ENCODE peak calls at places on chromosome 11, in four cellular contexts. Y is stomach, G is upper lobe of right lung, R is tibial artery. O is an unnamed sample. For H3K4me1 and H3K9me3, the result is how much of the 10 kb centered on the place peaks cover.

GRCh38 chr11:44775366-44776356 is 48.9 kb downstream of the TSPAN18 start:
- DNase-seq in G (no peak), Y (peak), R (peak), O (no peak)

GRCh38 chr11:73241300-73241699 is 23.2 kb downstream of the P2RY2 start:
- DNase-seq in Y (no peak), G (no peak), R (peak), O (no peak)

GRCh38 chr11:121472310-121472709 is 19.5 kb upstream of the SORL1-AS1 start:
- DNase-seq in G (no peak), Y (no peak), R (no peak), O (no peak)

GRCh38 chr11:17173332-17173731 is 34.5 kb downstream of the PIK3C2A start:
- DNase-seq in R (no peak), G (no peak), Y (no peak), O (no peak)

GRCh38 chr11:92216789-92217188 is 7.8 kb upstream of the FAT3 start:
- DNase-seq in Y (no peak), R (no peak), G (no peak), O (no peak)

GRCh38 chr11:76805206-76805913 is 22.2 kb downstream of the TSKU start:
- DNase-seq in Y (no peak), G (peak), R (no peak), O (no peak)

GRCh38 chr11:115220423-115220822 is 283.8 kb downstream of the CADM1 start:
- DNase-seq in R (no peak), Y (no peak), G (no peak), O (no peak)

GRCh38 chr11:2751523-2752203 is 51.9 kb upstream of the KCNQ1OT1 start:
- DNase-seq in R (peak), G (peak), Y (no peak), O (no peak)

GRCh38 chr11:86041975-86042378 is 26.9 kb downstream of the PICALM start:
- DNase-seq in G (no peak), R (no peak), Y (peak), O (peak)

GRCh38 chr11:112355726-112356125 is 95.1 kb upstream of the PLET1 start:
- DNase-seq in G (peak), R (no peak), Y (peak), O (no peak)

GRCh38 chr11:1733009-1733715 is 17.2 kb downstream of the IFITM10 start:
- DNase-seq in G (no peak), Y (no peak), R (peak), O (no peak)

GRCh38 chr11:95087171-95087570 is 2.5 kb upstream of the ENDOD1 start:
- DNase-seq in G (no peak), Y (no peak), R (no peak), O (no peak)

GRCh38 chr11:47387944-47388696 is 9.8 kb upstream of the SPI1 start:
- DNase-seq in G (peak), Y (no peak), R (no peak), O (no peak)

GRCh38 chr11:96781082-96781481 is 391.3 kb downstream of the JRKL start:
- DNase-seq in G (no peak), R (no peak), Y (no peak), O (no peak)

GRCh38 chr11:66022401-66023185 is 3.7 kb downstream of the CATSPER1 start:
- DNase-seq in Y (peak), R (peak), G (peak), O (peak)

GRCh38 chr11:128497057-128497957 is 90.1 kb downstream of the ETS1 start:
- DNase-seq in G (no peak), R (no peak), Y (no peak), O (no peak)

GRCh38 chr11:114811971-114812370 is 133.6 kb downstream of the NXPE2 start:
- DNase-seq in R (no peak), G (no peak), Y (no peak), O (no peak)

GRCh38 chr11:17668166-17668565 is 51.2 kb upstream of the MYOD1 start:
- DNase-seq in Y (no peak), R (no peak), G (no peak), O (no peak)

GRCh38 chr11:96105944-96106343 is 182.0 kb upstream of the MTMR2 start:
- DNase-seq in G (no peak), R (no peak), Y (no peak), O (no peak)

GRCh38 chr11:114077482-114078305 is 18.2 kb downstream of the ZBTB16 start:
- DNase-seq in G (no peak), R (no peak), Y (no peak), O (no peak)

GRCh38 chr11:83044958-83045712 is 26.6 kb downstream of the RAB30 start:
- DNase-seq in G (no peak), R (no peak), Y (no peak), O (no peak)

GRCh38 chr11:12806113-12806512 is 131.9 kb downstream of the TEAD1 start:
- DNase-seq in G (no peak), Y (no peak), R (no peak), O (no peak)

GRCh38 chr11:12811861-12812260 is 137.6 kb downstream of the TEAD1 start:
- DNase-seq in Y (no peak), R (no peak), G (no peak), O (no peak)

GRCh38 chr11:12808519-12808918 is 134.3 kb downstream of the TEAD1 start:
- DNase-seq in R (no peak), Y (no peak), G (no peak), O (no peak)

GRCh38 chr11:12810497-12810896 is 136.3 kb downstream of the TEAD1 start:
- DNase-seq in G (no peak), R (no peak), Y (no peak), O (no peak)

GRCh38 chr11:12807621-12808020 is 133.4 kb downstream of the TEAD1 start:
- DNase-seq in G (no peak), R (no peak), Y (no peak), O (no peak)
- H3K4me1 ChIP-seq in G (under half), R (under half), Y (half or more), O (under half)

GRCh38 chr11:46072172-46072964 is 48.9 kb downstream of the PHF21A start:
- DNase-seq in Y (no peak), R (no peak), G (no peak), O (no peak)

GRCh38 chr11:46066335-46066734 is 54.9 kb downstream of the PHF21A start:
- DNase-seq in R (no peak), G (no peak), Y (no peak), O (no peak)

GRCh38 chr11:46071091-46071490 is 50.2 kb downstream of the PHF21A start:
- DNase-seq in R (no peak), Y (no peak), G (no peak), O (no peak)

GRCh38 chr11:46065681-46066080 is 55.6 kb downstream of the PHF21A start:
- DNase-seq in G (no peak), R (no peak), Y (no peak), O (no peak)

GRCh38 chr11:46069595-46069994 is 51.7 kb downstream of the PHF21A start:
- DNase-seq in R (no peak), Y (no peak), G (no peak), O (no peak)
- H3K9me3 ChIP-seq in R (under half), Y (under half), G (under half), O (under half)

GRCh38 chr11:118437736-118438125 is 1.4 kb downstream of the KMT2A start:
- DNase-seq in G (no peak), Y (no peak), R (peak), O (no peak)

GRCh38 chr11:118437046-118437735 is 899 bp downstream of the KMT2A start:
- DNase-seq in R (peak), G (peak), Y (no peak), O (no peak)

GRCh38 chr11:118436639-118437045 is 350 bp downstream of the KMT2A start:
- DNase-seq in G (peak), Y (no peak), R (peak), O (no peak)

GRCh38 chr11:118439656-118440055 is 3.4 kb downstream of the KMT2A start:
- DNase-seq in R (no peak), Y (no peak), G (no peak), O (no peak)

GRCh38 chr11:118438314-118438931 is 2.1 kb downstream of the KMT2A start:
- DNase-seq in Y (no peak), G (no peak), R (peak), O (no peak)
- H3K4me1 ChIP-seq in Y (half or more), G (half or more), R (under half), O (under half)

DNA sequence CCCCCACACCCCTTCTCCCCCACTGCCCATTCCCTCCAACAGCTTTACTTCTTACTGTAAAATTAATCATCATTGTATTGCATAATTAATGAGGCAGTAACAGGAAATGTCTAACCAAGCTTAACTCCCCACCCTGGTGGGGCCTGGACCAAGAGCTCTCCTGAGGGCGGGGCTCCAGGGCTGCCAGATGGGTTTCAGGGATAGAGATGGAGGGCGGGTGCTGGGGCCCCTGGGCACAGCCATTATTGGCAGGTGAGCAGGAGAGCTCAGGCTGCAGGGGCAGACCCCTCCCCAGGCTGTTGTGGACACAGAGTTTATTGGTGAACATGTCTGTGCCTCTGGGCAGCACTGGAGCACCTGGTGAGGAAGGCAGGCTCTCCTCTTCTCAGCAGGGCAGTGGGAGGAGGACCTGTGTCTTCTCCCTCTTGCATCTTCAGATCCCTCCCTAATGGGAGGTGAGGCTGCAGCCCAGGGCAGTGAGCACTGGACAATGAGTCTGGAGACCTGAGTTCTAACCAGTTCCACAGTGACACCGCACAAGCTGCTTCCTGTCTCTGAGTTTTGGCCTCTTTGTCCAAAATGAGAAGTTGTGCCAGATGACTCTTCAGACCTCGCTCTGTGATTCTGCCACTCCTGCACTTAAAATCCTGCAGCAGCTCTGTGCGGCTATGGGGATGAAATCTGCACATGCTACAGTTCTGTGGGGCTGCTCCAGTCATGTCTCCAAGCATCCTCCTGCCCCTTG is 233.3 kb downstream of the CEP164 start:
- DNase-seq in R (no peak), G (peak), Y (no peak), O (no peak)
- H3K9me3 ChIP-seq in R (under half), G (under half), Y (under half), O (under half)

GRCh38 chr11:68840661-68841653 is 759 bp downstream of the CPT1A start:
- DNase-seq in Y (peak), R (peak), G (peak), O (no peak)
- H3K4me1 ChIP-seq in Y (half or more), R (under half), G (half or more), O (under half)

DNA sequence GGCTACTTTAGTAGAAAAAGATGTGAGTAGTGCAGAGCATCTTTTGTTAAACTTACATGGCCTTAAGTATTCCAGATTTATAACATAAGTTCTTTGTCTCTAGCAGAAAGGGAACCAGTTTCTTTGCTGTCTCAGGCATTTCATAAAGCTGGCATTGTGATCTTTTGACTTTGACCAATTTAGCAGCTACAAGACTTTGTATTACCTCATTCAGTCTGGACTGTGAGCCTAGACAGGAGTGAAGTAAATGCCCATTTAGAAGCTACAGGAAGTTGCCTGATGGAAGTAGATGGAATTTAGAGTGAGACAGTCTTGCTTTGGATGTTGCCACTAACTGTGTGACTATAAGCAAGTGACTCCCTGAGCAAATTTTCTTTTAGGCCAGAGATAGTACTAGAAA is 25.7 kb upstream of the GLYAT start:
- DNase-seq in Y (no peak), R (no peak), G (no peak), O (no peak)
- H3K9me3 ChIP-seq in Y (under half), R (under half), G (under half), O (under half)

GRCh38 chr11:61538636-61538961 is 30.1 kb downstream of the LRRC10B start:
- DNase-seq in Y (no peak), G (no peak), R (no peak), O (no peak)
- H3K4me1 ChIP-seq in Y (under half), G (under half), R (under half), O (under half)

GRCh38 chr11:70040869-70041501 is 37.1 kb upstream of the ANO1 start:
- DNase-seq in R (no peak), G (no peak), Y (peak), O (no peak)
- H3K9me3 ChIP-seq in R (under half), G (under half), Y (half or more), O (under half)

DNA sequence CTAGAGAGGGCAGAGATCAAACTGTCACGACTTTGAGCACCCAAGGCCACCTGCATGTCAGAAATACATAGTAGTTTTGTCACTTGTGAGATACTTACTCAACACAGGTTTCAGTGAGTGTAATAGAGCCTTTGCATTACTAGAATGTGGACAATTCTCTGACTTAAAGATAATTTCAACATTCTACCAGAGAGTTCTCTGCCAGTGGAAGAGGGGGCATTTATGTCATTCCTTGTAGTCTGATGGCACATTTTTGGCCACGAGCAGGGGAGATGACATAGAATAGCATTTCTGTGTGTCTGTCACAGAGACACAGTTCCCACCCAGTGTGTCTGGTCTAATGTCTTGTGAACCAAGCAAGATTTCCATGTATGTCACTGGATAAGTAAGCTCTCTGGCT is 112.5 kb downstream of the DBX1 start:
- DNase-seq in G (no peak), Y (no peak), R (no peak), O (no peak)
- H3K4me1 ChIP-seq in G (under half), Y (under half), R (under half), O (under half)